ENCODE peak calls at places on chromosomes 6 and 20, in eight cellular contexts. T is heart left ventricle; D is sigmoid colon; Y is PC-3; I is GM23338; M is aorta; W is CD8-positive, alpha-beta T cell; Z is adrenal gland. L is an unnamed sample. For H3K4me1, the result is how much of the 10 kb centered on the place peaks cover.

GRCh38 chr20:555933-556332 is 12.3 kb upstream of the CSNK2A1 start:
- DNase-seq in T (peak), D (no peak), Y (no peak), I (no peak), M (no peak), W (no peak), Z (peak), L (no peak)

GRCh38 chr20:43365691-43366090 is 92.0 kb upstream of the SRSF6 start:
- DNase-seq in T (no peak), D (no peak), Y (no peak), I (no peak), M (no peak), W (no peak), Z (no peak), L (no peak)

GRCh38 chr6:80436663-80437062 is 330.2 kb downstream of the BCKDHB start:
- DNase-seq in T (no peak), D (no peak), Y (no peak), I (no peak), M (no peak), W (no peak), Z (no peak), L (no peak)

GRCh38 chr20:36988494-36988966 is 37.0 kb upstream of the SAMHD1 start:
- DNase-seq in T (no peak), D (no peak), Y (peak), I (no peak), M (no peak), W (no peak), Z (no peak), L (no peak)

GRCh38 chr6:130070747-130071146 is 52.4 kb downstream of the L3MBTL3 start:
- DNase-seq in T (no peak), D (no peak), Y (no peak), I (no peak), M (no peak), W (no peak), Z (no peak), L (no peak)

GRCh38 chr20:56994006-56994405 is 272.4 kb downstream of the BMP7 start:
- DNase-seq in T (no peak), D (no peak), Y (no peak), I (no peak), M (no peak), W (no peak), Z (no peak), L (no peak)

GRCh38 chr6:35185302-35185681 is 28.5 kb upstream of the SCUBE3 start:
- DNase-seq in T (peak), D (no peak), Y (peak), I (no peak), M (peak), W (no peak), Z (peak), L (peak)

GRCh38 chr6:80545323-80545722 is 438.9 kb downstream of the BCKDHB start:
- DNase-seq in T (no peak), D (no peak), Y (no peak), I (no peak), M (no peak), W (no peak), Z (no peak), L (no peak)

GRCh38 chr6:34239240-34239825 is 2.7 kb downstream of the HMGA1 start:
- DNase-seq in T (no peak), D (peak), Y (peak), I (no peak), M (no peak), W (no peak), Z (no peak), L (peak)

GRCh38 chr20:41365785-41366545 is 653 bp downstream of the EMILIN3 start:
- DNase-seq in T (no peak), D (no peak), Y (no peak), I (peak), M (peak), W (no peak), Z (no peak), L (no peak)

GRCh38 chr6:43870660-43871061 is 100.7 kb downstream of the VEGFA start:
- DNase-seq in T (no peak), D (no peak), Y (no peak), I (no peak), M (no peak), W (no peak), Z (no peak), L (no peak)

GRCh38 chr20:2692036-2692885 is at the start of gene EBF4:
- DNase-seq in T (peak), D (peak), Y (no peak), I (peak), M (peak), W (peak), Z (peak), L (peak)

DNA sequence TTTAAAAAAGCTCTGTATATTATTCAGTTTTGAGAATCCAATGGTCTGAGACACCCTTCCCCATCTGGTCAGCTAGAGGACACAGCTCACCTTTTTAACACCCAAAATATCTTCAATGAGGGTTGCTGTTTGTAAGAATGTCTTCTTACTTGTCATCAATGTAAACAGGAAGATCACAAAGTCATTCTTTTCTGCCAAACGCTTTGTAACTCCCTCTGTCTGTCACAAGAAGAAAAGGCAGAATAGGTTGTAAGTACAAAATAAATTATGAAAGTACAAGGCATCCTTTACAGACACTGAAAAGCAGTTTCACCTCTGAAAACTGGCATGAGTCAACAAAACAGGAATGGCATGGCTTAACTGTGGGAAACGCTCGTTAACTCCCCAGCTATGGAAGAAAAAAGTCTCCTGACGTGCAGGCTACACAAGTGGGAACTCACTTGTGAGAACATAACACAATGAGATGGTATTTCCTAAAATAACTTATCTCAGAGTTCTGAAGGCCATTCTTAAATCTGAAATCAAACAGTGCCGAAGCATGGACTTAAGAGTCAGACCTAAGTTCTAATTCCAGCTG is 42.7 kb downstream of the TRPC4AP start:
- DNase-seq in T (no peak), D (no peak), Y (peak), I (no peak), M (no peak), W (no peak), Z (no peak), L (no peak)
- H3K27ac ChIP-seq in T (peak), D (no peak), Y (no peak), I (no peak), M (no peak), W (no peak), Z (peak), L (no peak)

GRCh38 chr6:56499121-56499520 is 143.6 kb downstream of the DST start:
- DNase-seq in T (no peak), D (no peak), Y (no peak), I (no peak), M (no peak), W (no peak), Z (no peak), L (no peak)

GRCh38 chr6:56497691-56498090 is 145.0 kb downstream of the DST start:
- DNase-seq in T (no peak), D (no peak), Y (no peak), I (no peak), M (no peak), W (no peak), Z (no peak), L (no peak)

GRCh38 chr6:56495654-56496053 is 147.0 kb downstream of the DST start:
- DNase-seq in T (no peak), D (no peak), Y (no peak), I (no peak), M (no peak), W (no peak), Z (no peak), L (no peak)

GRCh38 chr6:56491606-56492328 is 150.9 kb downstream of the DST start:
- DNase-seq in T (peak), D (no peak), Y (peak), I (no peak), M (peak), W (no peak), Z (peak), L (no peak)

DNA sequence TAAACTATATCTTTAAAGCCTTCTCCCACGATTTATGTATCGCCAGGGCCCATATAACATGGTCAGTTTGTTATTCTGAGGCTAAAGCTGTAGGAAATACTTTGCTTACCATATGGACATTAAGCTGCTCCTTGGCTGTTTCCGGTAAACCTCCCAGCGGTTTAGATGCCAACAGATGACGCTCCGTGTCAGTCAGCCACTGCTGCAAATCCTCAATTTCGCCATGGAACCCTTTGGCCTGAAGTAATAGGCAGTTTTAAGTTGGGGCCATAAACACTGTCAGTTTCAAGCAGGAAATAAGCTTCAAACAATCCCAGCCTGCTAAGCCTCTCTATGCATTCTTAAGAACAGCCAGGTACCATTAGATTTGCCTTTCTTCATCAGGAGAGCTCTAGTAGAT is 145.4 kb downstream of the DST start:
- DNase-seq in T (no peak), D (peak), Y (no peak), I (no peak), M (no peak), W (no peak), Z (no peak), L (no peak)
- H3K4me1 ChIP-seq in T (under half), D (under half), Y (under half), I (under half), M (under half), W (under half), Z (under half), L (under half)

GRCh38 chr6:25966707-25967106 is 4.1 kb downstream of the TRIM38 start:
- DNase-seq in T (no peak), D (no peak), Y (no peak), I (no peak), M (no peak), W (no peak), Z (no peak), L (no peak)
- H3K27ac ChIP-seq in T (no peak), D (no peak), Y (no peak), I (no peak), M (no peak), W (no peak), Z (no peak), L (no peak)

GRCh38 chr6:41932378-41932777 is 9.2 kb downstream of the CCND3 start:
- DNase-seq in T (no peak), D (no peak), Y (no peak), I (no peak), M (no peak), W (no peak), Z (no peak), L (no peak)
- H3K4me1 ChIP-seq in T (under half), D (under half), Y (under half), I (under half), M (under half), W (under half), Z (under half), L (under half)

DNA sequence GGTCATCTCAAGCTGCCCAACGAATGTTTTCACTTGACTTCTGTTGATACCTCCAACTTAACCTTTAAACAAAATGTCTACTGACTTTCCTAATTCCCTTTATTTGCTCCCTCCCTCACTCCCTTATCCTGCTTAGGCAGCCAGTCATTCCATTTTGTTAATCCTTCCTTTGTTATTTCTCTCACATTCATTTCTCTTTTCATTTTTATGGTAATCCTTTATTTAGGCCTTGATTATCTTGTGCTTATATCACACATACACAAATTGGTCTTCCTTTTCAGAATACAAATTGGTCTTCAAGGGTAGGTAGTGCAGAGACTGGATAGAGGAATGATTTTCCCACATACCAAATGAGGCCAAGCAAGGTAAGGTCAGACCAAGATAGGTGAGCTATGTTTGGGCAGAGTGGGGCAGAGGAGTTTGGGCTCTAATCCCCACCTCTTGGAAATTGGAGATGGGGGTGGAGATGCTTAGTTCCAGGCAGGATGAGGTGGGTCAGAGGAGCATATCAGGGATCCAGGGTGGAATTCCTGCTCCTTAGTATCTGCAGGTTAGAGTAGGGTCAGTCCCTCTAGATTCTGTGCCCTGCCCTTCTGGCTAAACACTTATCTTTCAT is 2.0 kb upstream of the SPACA1 start:
- DNase-seq in T (no peak), D (no peak), Y (no peak), I (peak), M (no peak), W (no peak), Z (no peak), L (no peak)
- H3K27ac ChIP-seq in T (no peak), D (no peak), Y (no peak), I (no peak), M (no peak), W (no peak), Z (no peak), L (no peak)